ENCODE peak calls at places on chromosomes 1 and 21, in six cellular contexts. One of them, this sample, is unnamed.

GRCh38 chr1:53139911-53140310 is 2.5 kb downstream of the SLC1A7 start:
- DNase-seq in fibroblast of pulmonary artery: peak
- DNase-seq in esophagus squamous epithelium: no peak
- DNase-seq in NCI-H1417: no peak
- DNase-seq in left colon: no peak
- DNase-seq in dorsolateral prefrontal cortex: no peak
- DNase-seq in this sample: no peak

GRCh38 chr1:43885311-43885801 is 48.2 kb upstream of the ARTN start:
- DNase-seq in fibroblast of pulmonary artery: no peak
- DNase-seq in esophagus squamous epithelium: no peak
- DNase-seq in NCI-H1417: peak
- DNase-seq in left colon: peak
- DNase-seq in dorsolateral prefrontal cortex: no peak
- DNase-seq in this sample: no peak

GRCh38 chr1:79974659-79975058 is 968.1 kb upstream of the ADGRL4 start:
- DNase-seq in fibroblast of pulmonary artery: no peak
- DNase-seq in esophagus squamous epithelium: no peak
- DNase-seq in NCI-H1417: no peak
- DNase-seq in left colon: no peak
- DNase-seq in dorsolateral prefrontal cortex: no peak
- DNase-seq in this sample: no peak

GRCh38 chr1:213281610-213282316 is 230.7 kb downstream of the RPS6KC1 start:
- DNase-seq in fibroblast of pulmonary artery: no peak
- DNase-seq in esophagus squamous epithelium: no peak
- DNase-seq in NCI-H1417: no peak
- DNase-seq in left colon: no peak
- DNase-seq in dorsolateral prefrontal cortex: peak
- DNase-seq in this sample: no peak

GRCh38 chr1:223706077-223706988 is 6.0 kb upstream of the CAPN2 start:
- DNase-seq in fibroblast of pulmonary artery: peak
- DNase-seq in esophagus squamous epithelium: no peak
- DNase-seq in NCI-H1417: no peak
- DNase-seq in left colon: peak
- DNase-seq in dorsolateral prefrontal cortex: no peak
- DNase-seq in this sample: no peak

GRCh38 chr1:115310821-115311220 is 27.2 kb downstream of the NGF start:
- DNase-seq in fibroblast of pulmonary artery: no peak
- DNase-seq in esophagus squamous epithelium: no peak
- DNase-seq in NCI-H1417: no peak
- DNase-seq in left colon: no peak
- DNase-seq in dorsolateral prefrontal cortex: no peak
- DNase-seq in this sample: no peak

GRCh38 chr1:153945795-153946621 is 510 bp downstream of the DENND4B start:
- DNase-seq in fibroblast of pulmonary artery: peak
- DNase-seq in esophagus squamous epithelium: peak
- DNase-seq in NCI-H1417: peak
- DNase-seq in left colon: peak
- DNase-seq in dorsolateral prefrontal cortex: peak
- DNase-seq in this sample: peak

GRCh38 chr1:67347688-67348472 is 40.2 kb downstream of the IL12RB2 start:
- DNase-seq in fibroblast of pulmonary artery: peak
- DNase-seq in esophagus squamous epithelium: no peak
- DNase-seq in NCI-H1417: peak
- DNase-seq in left colon: no peak
- DNase-seq in dorsolateral prefrontal cortex: no peak
- DNase-seq in this sample: no peak

GRCh38 chr21:31410763-31411278 is 66.8 kb upstream of the TIAM1 start:
- DNase-seq in fibroblast of pulmonary artery: no peak
- DNase-seq in esophagus squamous epithelium: no peak
- DNase-seq in NCI-H1417: no peak
- DNase-seq in left colon: no peak
- DNase-seq in dorsolateral prefrontal cortex: no peak
- DNase-seq in this sample: no peak

GRCh38 chr1:43509007-43509739 is 21.5 kb upstream of the PTPRF start:
- DNase-seq in fibroblast of pulmonary artery: no peak
- DNase-seq in esophagus squamous epithelium: no peak
- DNase-seq in NCI-H1417: no peak
- DNase-seq in left colon: no peak
- DNase-seq in dorsolateral prefrontal cortex: no peak
- DNase-seq in this sample: no peak

GRCh38 chr1:20080441-20081330 is 10.7 kb downstream of the PLA2G5 start:
- DNase-seq in fibroblast of pulmonary artery: peak
- DNase-seq in esophagus squamous epithelium: no peak
- DNase-seq in NCI-H1417: no peak
- DNase-seq in left colon: no peak
- DNase-seq in dorsolateral prefrontal cortex: no peak
- DNase-seq in this sample: no peak

GRCh38 chr1:109327285-109327684 is 20.5 kb upstream of the MYBPHL start:
- DNase-seq in fibroblast of pulmonary artery: peak
- DNase-seq in esophagus squamous epithelium: no peak
- DNase-seq in NCI-H1417: no peak
- DNase-seq in left colon: no peak
- DNase-seq in dorsolateral prefrontal cortex: no peak
- DNase-seq in this sample: no peak

GRCh38 chr21:17613242-17613676 is 558 bp upstream of the BTG3 start:
- DNase-seq in fibroblast of pulmonary artery: peak
- DNase-seq in esophagus squamous epithelium: no peak
- DNase-seq in NCI-H1417: peak
- DNase-seq in left colon: peak
- DNase-seq in dorsolateral prefrontal cortex: no peak
- DNase-seq in this sample: peak

GRCh38 chr1:168482106-168482505 is 61.7 kb downstream of the XCL2 start:
- DNase-seq in fibroblast of pulmonary artery: no peak
- DNase-seq in esophagus squamous epithelium: no peak
- DNase-seq in NCI-H1417: no peak
- DNase-seq in left colon: no peak
- DNase-seq in dorsolateral prefrontal cortex: no peak
- DNase-seq in this sample: no peak

GRCh38 chr1:179958359-179958758 is 3.7 kb downstream of the CEP350 start:
- DNase-seq in fibroblast of pulmonary artery: no peak
- DNase-seq in esophagus squamous epithelium: no peak
- DNase-seq in NCI-H1417: no peak
- DNase-seq in left colon: no peak
- DNase-seq in dorsolateral prefrontal cortex: no peak
- DNase-seq in this sample: no peak

GRCh38 chr1:79198841-79199240 is 192.3 kb upstream of the ADGRL4 start:
- DNase-seq in fibroblast of pulmonary artery: peak
- DNase-seq in esophagus squamous epithelium: no peak
- DNase-seq in NCI-H1417: no peak
- DNase-seq in left colon: no peak
- DNase-seq in dorsolateral prefrontal cortex: no peak
- DNase-seq in this sample: no peak

GRCh38 chr1:205317311-205317917 is 4.1 kb downstream of the NUAK2 start:
- DNase-seq in fibroblast of pulmonary artery: peak
- DNase-seq in esophagus squamous epithelium: no peak
- DNase-seq in NCI-H1417: peak
- DNase-seq in left colon: peak
- DNase-seq in dorsolateral prefrontal cortex: peak
- DNase-seq in this sample: no peak

GRCh38 chr1:6275826-6276764 is 15.2 kb upstream of the GPR153 start:
- DNase-seq in fibroblast of pulmonary artery: peak
- DNase-seq in esophagus squamous epithelium: no peak
- DNase-seq in NCI-H1417: peak
- DNase-seq in left colon: peak
- DNase-seq in dorsolateral prefrontal cortex: no peak
- DNase-seq in this sample: peak

GRCh38 chr1:245272676-245273075 is 117.9 kb downstream of the KIF26B start:
- DNase-seq in fibroblast of pulmonary artery: no peak
- DNase-seq in esophagus squamous epithelium: no peak
- DNase-seq in NCI-H1417: no peak
- DNase-seq in left colon: no peak
- DNase-seq in dorsolateral prefrontal cortex: no peak
- DNase-seq in this sample: no peak

GRCh38 chr21:38756746-38757145 is 49.0 kb upstream of the ETS2 start:
- DNase-seq in fibroblast of pulmonary artery: peak
- DNase-seq in esophagus squamous epithelium: no peak
- DNase-seq in NCI-H1417: no peak
- DNase-seq in left colon: no peak
- DNase-seq in dorsolateral prefrontal cortex: no peak
- DNase-seq in this sample: no peak

GRCh38 chr21:34670220-34670961 is 1.6 kb downstream of the CLIC6 start:
- DNase-seq in fibroblast of pulmonary artery: no peak
- DNase-seq in esophagus squamous epithelium: no peak
- DNase-seq in NCI-H1417: no peak
- DNase-seq in left colon: no peak
- DNase-seq in dorsolateral prefrontal cortex: no peak
- DNase-seq in this sample: no peak

GRCh38 chr1:209797978-209798639 is 7.8 kb downstream of the IRF6 start:
- DNase-seq in fibroblast of pulmonary artery: no peak
- DNase-seq in esophagus squamous epithelium: no peak
- DNase-seq in NCI-H1417: no peak
- DNase-seq in left colon: no peak
- DNase-seq in dorsolateral prefrontal cortex: no peak
- DNase-seq in this sample: no peak

GRCh38 chr1:181640959-181641358 is 157.6 kb downstream of the CACNA1E start:
- DNase-seq in fibroblast of pulmonary artery: no peak
- DNase-seq in esophagus squamous epithelium: no peak
- DNase-seq in NCI-H1417: no peak
- DNase-seq in left colon: no peak
- DNase-seq in dorsolateral prefrontal cortex: no peak
- DNase-seq in this sample: no peak

GRCh38 chr1:158089476-158089875 is 91.2 kb upstream of the CD1D start:
- DNase-seq in fibroblast of pulmonary artery: no peak
- DNase-seq in esophagus squamous epithelium: no peak
- DNase-seq in NCI-H1417: no peak
- DNase-seq in left colon: no peak
- DNase-seq in dorsolateral prefrontal cortex: no peak
- DNase-seq in this sample: no peak

GRCh38 chr1:27099154-27099903 is 55.6 kb downstream of the SLC9A1 start:
- DNase-seq in fibroblast of pulmonary artery: peak
- DNase-seq in esophagus squamous epithelium: no peak
- DNase-seq in NCI-H1417: peak
- DNase-seq in left colon: peak
- DNase-seq in dorsolateral prefrontal cortex: no peak
- DNase-seq in this sample: no peak

GRCh38 chr21:30340714-30341573 is 3.5 kb upstream of the KRTAP27-1 start:
- DNase-seq in fibroblast of pulmonary artery: peak
- DNase-seq in esophagus squamous epithelium: no peak
- DNase-seq in NCI-H1417: peak
- DNase-seq in left colon: peak
- DNase-seq in dorsolateral prefrontal cortex: no peak
- DNase-seq in this sample: peak

GRCh38 chr1:156963621-156964020 is 43.2 kb downstream of the LRRC71 start:
- DNase-seq in fibroblast of pulmonary artery: no peak
- DNase-seq in esophagus squamous epithelium: no peak
- DNase-seq in NCI-H1417: no peak
- DNase-seq in left colon: no peak
- DNase-seq in dorsolateral prefrontal cortex: no peak
- DNase-seq in this sample: no peak

GRCh38 chr1:64505944-64506658 is 36.2 kb downstream of the CACHD1 start:
- DNase-seq in fibroblast of pulmonary artery: no peak
- DNase-seq in esophagus squamous epithelium: no peak
- DNase-seq in NCI-H1417: peak
- DNase-seq in left colon: peak
- DNase-seq in dorsolateral prefrontal cortex: no peak
- DNase-seq in this sample: no peak

GRCh38 chr1:205240569-205240968 is 12.8 kb downstream of the TMCC2 start:
- DNase-seq in fibroblast of pulmonary artery: no peak
- DNase-seq in esophagus squamous epithelium: no peak
- DNase-seq in NCI-H1417: no peak
- DNase-seq in left colon: no peak
- DNase-seq in dorsolateral prefrontal cortex: no peak
- DNase-seq in this sample: no peak

GRCh38 chr1:170730443-170730842 is 66.5 kb downstream of the PRRX1 start:
- DNase-seq in fibroblast of pulmonary artery: no peak
- DNase-seq in esophagus squamous epithelium: no peak
- DNase-seq in NCI-H1417: no peak
- DNase-seq in left colon: no peak
- DNase-seq in dorsolateral prefrontal cortex: no peak
- DNase-seq in this sample: no peak

GRCh38 chr1:160739098-160739511 is at the start of gene SLAMF7:
- DNase-seq in fibroblast of pulmonary artery: no peak
- DNase-seq in esophagus squamous epithelium: no peak
- DNase-seq in NCI-H1417: no peak
- DNase-seq in left colon: peak
- DNase-seq in dorsolateral prefrontal cortex: no peak
- DNase-seq in this sample: no peak

This sample was measured in hypothalamus.